ENCODE peak calls at places on chromosomes 11 and 22, in four cellular contexts. One of them, this sample, is unnamed.

GRCh38 chr11:67118059-67118766 is 850 bp upstream of the KDM2A start:
- DNase-seq in HL-60: no peak
- DNase-seq in K562: peak
- DNase-seq in GM12878: no peak
- DNase-seq in this sample: peak

GRCh38 chr11:129282634-129283033 is 90.5 kb upstream of the ARHGAP32 start:
- DNase-seq in K562: no peak
- DNase-seq in HL-60: no peak
- DNase-seq in GM12878: no peak
- DNase-seq in this sample: no peak

GRCh38 chr11:47566166-47566546 is 757 bp downstream of the PTPMT1 start:
- DNase-seq in GM12878: no peak
- DNase-seq in K562: no peak
- DNase-seq in HL-60: peak
- DNase-seq in this sample: no peak

GRCh38 chr22:37079668-37080171 is 28.2 kb downstream of the KCTD17 start:
- DNase-seq in HL-60: peak
- DNase-seq in K562: no peak
- DNase-seq in GM12878: no peak
- DNase-seq in this sample: no peak

GRCh38 chr11:114147389-114148382 is 88.2 kb downstream of the ZBTB16 start:
- DNase-seq in GM12878: no peak
- DNase-seq in K562: peak
- DNase-seq in HL-60: no peak
- DNase-seq in this sample: no peak

GRCh38 chr22:46295277-46295971 is 1.2 kb upstream of the GTSE1 start:
- DNase-seq in HL-60: no peak
- DNase-seq in K562: no peak
- DNase-seq in GM12878: no peak
- DNase-seq in this sample: no peak

GRCh38 chr11:123588117-123588815 is 66.2 kb downstream of the SCN3B start:
- DNase-seq in K562: no peak
- DNase-seq in HL-60: no peak
- DNase-seq in GM12878: no peak
- DNase-seq in this sample: no peak

GRCh38 chr11:107791343-107792048 is 67.1 kb downstream of the SLC35F2 start:
- DNase-seq in K562: no peak
- DNase-seq in HL-60: no peak
- DNase-seq in GM12878: no peak
- DNase-seq in this sample: no peak

GRCh38 chr11:119427279-119427678 is 4.3 kb upstream of the THY1 start:
- DNase-seq in HL-60: peak
- DNase-seq in K562: peak
- DNase-seq in GM12878: no peak
- DNase-seq in this sample: no peak

GRCh38 chr11:30317030-30317429 is 5.9 kb upstream of the ARL14EP start:
- DNase-seq in K562: no peak
- DNase-seq in GM12878: no peak
- DNase-seq in HL-60: no peak
- DNase-seq in this sample: no peak

GRCh38 chr22:27534720-27535125 is 266.8 kb downstream of the MN1 start:
- DNase-seq in K562: no peak
- DNase-seq in GM12878: no peak
- DNase-seq in HL-60: no peak
- DNase-seq in this sample: no peak

GRCh38 chr11:68950268-68950667 is 30.5 kb downstream of the MRGPRD start:
- DNase-seq in HL-60: peak
- DNase-seq in K562: peak
- DNase-seq in GM12878: no peak
- DNase-seq in this sample: peak

DNA sequence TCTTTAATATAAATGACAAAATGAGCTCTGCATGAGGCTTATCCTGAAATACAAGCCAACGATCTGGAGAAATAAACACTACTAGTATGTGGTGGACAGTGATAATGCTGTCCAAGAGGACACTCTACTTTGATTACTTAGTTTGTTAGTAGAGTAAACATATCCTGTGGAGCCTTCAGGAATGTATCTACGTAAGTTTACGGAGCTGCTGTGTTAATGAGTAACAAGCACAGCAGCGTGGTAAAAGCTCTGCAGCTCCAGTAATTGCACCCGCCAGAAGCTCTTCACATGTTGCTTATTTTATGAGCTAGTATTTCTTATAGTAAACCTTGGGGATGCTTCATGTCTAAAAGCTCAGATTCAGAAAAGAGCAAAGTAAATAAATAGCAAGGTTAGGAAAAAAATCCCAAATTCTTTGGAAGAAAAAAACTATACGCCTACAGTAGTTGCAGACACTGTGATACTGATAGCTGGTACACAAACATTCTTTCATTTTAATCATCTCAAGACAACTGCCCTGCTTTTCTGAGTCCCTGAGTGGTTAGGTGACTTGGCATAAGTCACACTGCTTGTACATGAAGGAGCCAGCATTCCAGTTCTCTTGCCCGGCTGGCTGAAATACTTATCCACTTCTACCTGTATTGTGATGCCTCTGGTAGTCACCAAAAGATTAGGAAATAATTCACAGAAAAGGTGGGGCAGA is 32.7 kb upstream of the CCDC34 start:
- DNase-seq in HL-60: no peak
- DNase-seq in K562: no peak
- DNase-seq in GM12878: no peak
- DNase-seq in this sample: no peak
- TF ChIP-seq SPI1 in HL-60: no peak
- TF ChIP-seq SPI1 in K562: no peak
- TF ChIP-seq SPI1 in GM12878: no peak
- TF ChIP-seq SPI1 in this sample: no peak

GRCh38 chr11:1758611-1759150 is 5.0 kb downstream of the CTSD start:
- DNase-seq in K562: no peak
- DNase-seq in GM12878: no peak
- DNase-seq in HL-60: no peak
- DNase-seq in this sample: no peak

GRCh38 chr11:1759151-1759850 is 4.4 kb downstream of the CTSD start:
- DNase-seq in GM12878: no peak
- DNase-seq in HL-60: no peak
- DNase-seq in K562: no peak
- DNase-seq in this sample: no peak

GRCh38 chr11:1759851-1760220 is 3.9 kb downstream of the CTSD start:
- DNase-seq in K562: no peak
- DNase-seq in HL-60: no peak
- DNase-seq in GM12878: no peak
- DNase-seq in this sample: no peak

GRCh38 chr11:1756791-1757771 is 6.6 kb downstream of the CTSD start:
- DNase-seq in GM12878: no peak
- DNase-seq in K562: peak
- DNase-seq in HL-60: no peak
- DNase-seq in this sample: no peak

GRCh38 chr11:1757861-1758610 is 5.7 kb downstream of the CTSD start:
- DNase-seq in GM12878: no peak
- DNase-seq in HL-60: peak
- DNase-seq in K562: no peak
- DNase-seq in this sample: no peak
- TF ChIP-seq POLR2AphosphoS5 in GM12878: no peak
- TF ChIP-seq POLR2AphosphoS5 in HL-60: no peak
- TF ChIP-seq POLR2AphosphoS5 in K562: no peak
- TF ChIP-seq POLR2AphosphoS5 in this sample: no peak

GRCh38 chr22:28800308-28801041 is at the start of gene XBP1:
- DNase-seq in HL-60: peak
- DNase-seq in GM12878: peak
- DNase-seq in K562: peak
- DNase-seq in this sample: peak

GRCh38 chr22:28801845-28802594 is 1.7 kb upstream of the XBP1 start:
- DNase-seq in K562: peak
- DNase-seq in GM12878: no peak
- DNase-seq in HL-60: peak
- DNase-seq in this sample: no peak

GRCh38 chr22:28799834-28800307 is 498 bp downstream of the XBP1 start:
- DNase-seq in K562: peak
- DNase-seq in GM12878: no peak
- DNase-seq in HL-60: no peak
- DNase-seq in this sample: no peak

GRCh38 chr22:28799125-28799833 is 1.1 kb downstream of the XBP1 start:
- DNase-seq in GM12878: no peak
- DNase-seq in HL-60: peak
- DNase-seq in K562: peak
- DNase-seq in this sample: no peak

DNA sequence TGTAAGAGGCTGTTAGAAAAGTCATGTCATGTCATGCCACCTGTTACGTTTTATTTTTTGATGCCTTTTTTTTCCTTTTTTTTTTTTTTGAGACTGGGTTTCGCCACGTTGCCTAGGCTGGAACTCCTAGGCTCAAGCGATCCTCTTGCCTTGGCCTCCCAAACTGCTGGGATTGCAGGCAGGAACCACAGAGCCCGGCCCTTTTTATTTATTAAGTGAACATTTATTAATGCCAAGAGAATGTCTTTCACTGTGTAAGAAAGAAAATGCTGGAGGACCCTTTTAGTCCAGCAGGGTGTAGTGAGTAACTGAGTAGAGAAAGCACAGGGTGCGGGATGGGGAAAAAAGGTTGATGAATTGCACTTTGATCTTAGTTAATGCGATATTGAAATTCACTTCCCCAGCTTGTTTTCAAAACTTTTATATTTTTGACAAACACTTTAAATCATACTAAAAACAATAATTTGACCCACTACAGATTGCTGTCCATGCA is 2.3 kb upstream of the XBP1 start:
- DNase-seq in K562: no peak
- DNase-seq in GM12878: no peak
- DNase-seq in HL-60: no peak
- DNase-seq in this sample: no peak
- TF ChIP-seq SPI1 in K562: no peak
- TF ChIP-seq SPI1 in GM12878: no peak
- TF ChIP-seq SPI1 in HL-60: no peak
- TF ChIP-seq SPI1 in this sample: no peak

DNA sequence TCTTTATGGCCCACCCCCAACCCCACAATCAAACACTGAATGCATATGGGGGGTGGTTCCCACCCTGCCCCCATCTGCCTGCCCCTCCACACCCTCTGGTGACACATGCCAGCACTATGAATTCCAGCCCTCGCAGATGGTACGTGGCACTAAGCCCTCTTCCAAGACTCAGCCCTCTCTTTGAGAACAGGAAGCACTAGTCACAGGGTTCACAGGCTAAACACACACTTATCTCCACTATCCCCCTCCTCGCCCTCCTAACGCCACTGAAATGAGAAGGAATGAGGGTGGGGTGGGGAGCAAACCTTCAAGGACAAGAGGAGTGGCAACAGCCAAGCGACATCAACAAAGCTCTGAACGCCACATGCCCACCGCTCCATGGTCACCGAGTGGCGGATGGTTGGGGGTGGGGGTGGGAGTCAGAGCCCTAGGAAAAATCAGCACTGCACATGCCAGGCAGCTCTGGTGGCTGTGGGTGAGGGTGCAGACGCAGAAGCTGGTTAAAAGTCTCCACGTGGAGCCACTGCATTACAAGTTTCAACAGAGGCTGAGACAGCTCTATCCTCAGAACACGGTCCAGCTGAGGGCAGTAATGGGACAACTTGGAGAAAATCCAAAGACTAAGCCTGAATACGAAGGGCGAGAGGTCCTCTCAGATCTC is 33.6 kb downstream of the TMEM184B start:
- DNase-seq in K562: no peak
- DNase-seq in GM12878: no peak
- DNase-seq in HL-60: no peak
- DNase-seq in this sample: no peak
- TF ChIP-seq POLR2AphosphoS5 in K562: no peak
- TF ChIP-seq POLR2AphosphoS5 in GM12878: no peak
- TF ChIP-seq POLR2AphosphoS5 in HL-60: no peak
- TF ChIP-seq POLR2AphosphoS5 in this sample: no peak

This sample was measured in GM12891.